ENCODE peak calls at places on chromosomes 7 and 10, in ten cellular contexts. T is AG08396; W is NCI-H1092 treated with DMSO at 0.1 percent for 48 hours; U is prostate gland; R is T-helper 1 cell; S is effector memory CD4-positive, alpha-beta T cell; J is hypothalamus; L is endothelial cell; F is iris pigment epithelial cell; G is activated T-cell treated with anti-CD3 and anti-CD28 coated beads, Interleukin-2, amount 50 U/mL, for 48 hours. Q is an unnamed sample.

GRCh38 chr10:131647789-131648188 is 253.0 kb upstream of the PPP2R2D start:
- DNase-seq in T (no peak), W (no peak), U (no peak), R (no peak), S (no peak), J (no peak), L (no peak), F (no peak), G (no peak), Q (no peak)

GRCh38 chr7:151128716-151129115 is 38.8 kb downstream of the GBX1 start:
- DNase-seq in T (no peak), W (no peak), U (no peak), R (no peak), S (no peak), J (no peak), L (no peak), F (no peak), G (no peak), Q (no peak)

GRCh38 chr10:110275140-110275729 is 29.5 kb downstream of the SMNDC1 start:
- DNase-seq in T (no peak), W (no peak), U (no peak), R (no peak), S (no peak), J (no peak), L (no peak), F (no peak), G (no peak), Q (no peak)

GRCh38 chr10:105679781-105680180 is 1038.7 kb downstream of the SORCS3 start:
- DNase-seq in T (no peak), W (no peak), U (no peak), R (no peak), S (no peak), J (no peak), L (no peak), F (no peak), G (no peak), Q (no peak)

GRCh38 chr7:14821757-14822480 is 80.6 kb downstream of the DGKB start:
- DNase-seq in T (no peak), W (no peak), U (no peak), R (no peak), S (no peak), J (no peak), L (no peak), F (peak; percentile 20), G (no peak), Q (no peak)

GRCh38 chr7:106021211-106022067 is 58.4 kb downstream of the CDHR3 start:
- DNase-seq in T (no peak), W (peak; percentile 75), U (no peak), R (no peak), S (no peak), J (no peak), L (no peak), F (no peak), G (peak; percentile 33), Q (no peak)

GRCh38 chr10:7301039-7301768 is 109.6 kb downstream of the SFMBT2 start:
- DNase-seq in T (no peak), W (no peak), U (no peak), R (no peak), S (no peak), J (no peak), L (peak; percentile 12), F (no peak), G (no peak), Q (no peak)

GRCh38 chr10:120961720-120962259 is 110.6 kb downstream of the WDR11 start:
- DNase-seq in T (no peak), W (no peak), U (no peak), R (no peak), S (no peak), J (no peak), L (no peak), F (no peak), G (no peak), Q (no peak)

GRCh38 chr10:30284860-30285594 is 64.1 kb downstream of the MTPAP start:
- DNase-seq in T (peak; percentile 29), W (no peak), U (no peak), R (no peak), S (no peak), J (no peak), L (peak; percentile 17), F (peak; percentile 28), G (no peak), Q (no peak)

GRCh38 chr7:148084138-148084537 is 506.4 kb upstream of the C7orf33 start:
- DNase-seq in T (no peak), W (peak; percentile 89), U (peak; percentile 49), R (no peak), S (no peak), J (no peak), L (peak; percentile 49), F (peak; percentile 45), G (peak; percentile 18), Q (peak; percentile 63)

GRCh38 chr7:123293710-123294109 is 93.9 kb upstream of the SLC13A1 start:
- DNase-seq in T (no peak), W (no peak), U (no peak), R (no peak), S (no peak), J (no peak), L (no peak), F (no peak), G (no peak), Q (no peak)

GRCh38 chr7:148633761-148634160 is 43.2 kb downstream of the C7orf33 start:
- DNase-seq in T (no peak), W (no peak), U (no peak), R (no peak), S (no peak), J (no peak), L (no peak), F (no peak), G (no peak), Q (no peak)

GRCh38 chr10:71638577-71639411 is 80.8 kb downstream of the C10orf105 start:
- DNase-seq in T (no peak), W (no peak), U (no peak), R (no peak), S (no peak), J (no peak), L (no peak), F (no peak), G (no peak), Q (no peak)

GRCh38 chr10:17951868-17952371 is at the start of gene SLC39A12:
- DNase-seq in T (peak; percentile 55), W (no peak), U (no peak), R (no peak), S (no peak), J (no peak), L (no peak), F (peak; percentile 52), G (no peak), Q (no peak)

GRCh38 chr10:16116404-16117304 is 256.3 kb upstream of the MINDY3 start:
- DNase-seq in T (no peak), W (peak; percentile 6), U (no peak), R (no peak), S (no peak), J (no peak), L (peak; percentile 26), F (peak; percentile 37), G (no peak), Q (peak; percentile 8)

GRCh38 chr10:80684217-80684616 is 146.5 kb downstream of the SH2D4B start:
- DNase-seq in T (peak; percentile 15), W (no peak), U (no peak), R (no peak), S (no peak), J (no peak), L (no peak), F (peak; percentile 56), G (no peak), Q (no peak)

GRCh38 chr7:51017576-51018535 is 235.2 kb upstream of the GRB10 start:
- DNase-seq in T (no peak), W (no peak), U (no peak), R (no peak), S (no peak), J (no peak), L (no peak), F (no peak), G (peak; percentile 26), Q (no peak)

GRCh38 chr7:11620822-11621395 is 211.1 kb downstream of the THSD7A start:
- DNase-seq in T (no peak), W (no peak), U (no peak), R (no peak), S (no peak), J (no peak), L (no peak), F (no peak), G (no peak), Q (no peak)

GRCh38 chr10:49379596-49380410 is 16.1 kb downstream of the DRGX start:
- DNase-seq in T (no peak), W (no peak), U (no peak), R (no peak), S (no peak), J (no peak), L (no peak), F (peak; percentile 7), G (no peak), Q (no peak)

GRCh38 chr7:8210845-8211724 is 50.9 kb downstream of the ICA1 start:
- DNase-seq in T (no peak), W (no peak), U (no peak), R (no peak), S (no peak), J (no peak), L (no peak), F (no peak), G (no peak), Q (no peak)

GRCh38 chr10:29377333-29377961 is 88.6 kb downstream of the LYZL1 start:
- DNase-seq in T (peak; percentile 61), W (peak; percentile 9), U (no peak), R (no peak), S (no peak), J (no peak), L (no peak), F (peak; percentile 26), G (no peak), Q (no peak)

GRCh38 chr7:157520249-157520648 is 183.4 kb downstream of the DNAJB6 start:
- DNase-seq in T (no peak), W (no peak), U (no peak), R (no peak), S (no peak), J (no peak), L (no peak), F (no peak), G (peak; percentile 10), Q (no peak)

GRCh38 chr7:155860840-155861479 is 48.7 kb upstream of the SHH start:
- DNase-seq in T (no peak), W (peak; percentile 58), U (peak; percentile 20), R (no peak), S (no peak), J (no peak), L (no peak), F (peak; percentile 58), G (no peak), Q (no peak)

GRCh38 chr7:117113871-117114270 is 160.6 kb downstream of the ST7 start:
- DNase-seq in T (no peak), W (peak; percentile 69), U (no peak), R (no peak), S (no peak), J (no peak), L (no peak), F (no peak), G (no peak), Q (no peak)

GRCh38 chr10:43233601-43234430 is 33.0 kb downstream of the RASGEF1A start:
- DNase-seq in T (no peak), W (no peak), U (no peak), R (no peak), S (no peak), J (no peak), L (no peak), F (no peak), G (no peak), Q (no peak)

GRCh38 chr10:132586731-132587130 is 49.1 kb downstream of the INPP5A start:
- DNase-seq in T (no peak), W (no peak), U (no peak), R (no peak), S (no peak), J (no peak), L (no peak), F (no peak), G (no peak), Q (no peak)

GRCh38 chr10:49734676-49735075 is 27.4 kb downstream of the OGDHL start:
- DNase-seq in T (no peak), W (no peak), U (peak; percentile 22), R (no peak), S (no peak), J (no peak), L (no peak), F (no peak), G (no peak), Q (no peak)

GRCh38 chr7:25359471-25360059 is 131.3 kb upstream of the NPVF start:
- DNase-seq in T (no peak), W (peak; percentile 100), U (no peak), R (no peak), S (no peak), J (no peak), L (no peak), F (no peak), G (no peak), Q (no peak)